ENCODE peak calls at places on chromosomes 16 and 17, in nine cellular contexts. P is breast epithelium, J is tibial nerve, C is heart left ventricle, B is OCI-LY7, M is neuronal stem cell, Z is fibroblast of lung, Q is psoas muscle, V is colonic mucosa. A is an unnamed sample. For H3K36me3 and H3K4me1, the result is how much of the 10 kb centered on the place peaks cover.

GRCh38 chr16:57372372-57373116 is at the start of gene CX3CL1:
- DNase-seq in M (no peak), Z (no peak), Q (no peak), P (peak), C (no peak), J (no peak), B (no peak), V (peak), A (peak)

GRCh38 chr16:86882586-86883280 is 304.4 kb downstream of the FOXL1 start:
- DNase-seq in V (no peak), Q (no peak), Z (peak), J (no peak), C (peak), P (no peak), B (no peak), M (no peak), A (peak)

GRCh38 chr16:51175081-51175480 is 24.0 kb upstream of the SALL1 start:
- DNase-seq in Z (no peak), B (no peak), Q (no peak), M (no peak), P (no peak), C (no peak), J (no peak), V (no peak), A (peak)

GRCh38 chr17:17929655-17930380 is 42.4 kb downstream of the TOM1L2 start:
- DNase-seq in M (no peak), C (no peak), P (no peak), B (no peak), J (no peak), Q (no peak), Z (no peak), V (no peak), A (no peak)

GRCh38 chr16:23801387-23801786 is 34.4 kb upstream of the PRKCB start:
- DNase-seq in C (peak), Z (peak), J (peak), Q (peak), B (peak), P (peak), M (peak), V (peak), A (peak)

GRCh38 chr17:71084219-71084618 is 914.9 kb downstream of the KCNJ2 start:
- DNase-seq in J (no peak), Q (no peak), B (peak), M (peak), V (peak), C (no peak), Z (peak), P (no peak), A (peak)

GRCh38 chr17:35244345-35245195 is 1.7 kb downstream of the SLFN5 start:
- DNase-seq in V (peak), J (peak), B (peak), Z (peak), C (peak), M (no peak), Q (peak), P (peak), A (peak)

GRCh38 chr16:88649924-88650748 is 717 bp downstream of the CYBA start:
- DNase-seq in Z (no peak), B (peak), V (peak), P (no peak), M (no peak), J (no peak), C (peak), Q (no peak), A (peak)

GRCh38 chr17:57993471-57994365 is 5.7 kb upstream of the VEZF1 start:
- DNase-seq in Q (no peak), M (peak), Z (no peak), B (peak), P (no peak), V (no peak), J (no peak), C (no peak), A (no peak)

GRCh38 chr16:21950782-21951521 is 2.2 kb upstream of the UQCRC2 start:
- DNase-seq in C (no peak), V (peak), Z (peak), Q (no peak), B (peak), P (no peak), M (no peak), J (no peak), A (peak)

GRCh38 chr16:1580256-1580655 is 31.6 kb downstream of the IFT140 start:
- DNase-seq in P (no peak), V (peak), C (no peak), M (no peak), J (no peak), Z (no peak), B (no peak), Q (no peak), A (no peak)

GRCh38 chr16:30142672-30143346 is 19.8 kb upstream of the MAPK3 start:
- DNase-seq in J (no peak), M (no peak), V (no peak), Q (no peak), P (no peak), C (no peak), Z (no peak), B (peak), A (no peak)

GRCh38 chr17:17685775-17686291 is 4.6 kb downstream of the RAI1 start:
- DNase-seq in B (no peak), M (no peak), Q (no peak), P (no peak), C (peak), J (no peak), Z (peak), V (peak), A (peak)

GRCh38 chr17:14201595-14201994 is 35.1 kb downstream of the CDRT15 start:
- DNase-seq in J (no peak), Z (no peak), M (no peak), P (no peak), C (no peak), V (no peak), Q (no peak), B (no peak), A (no peak)

GRCh38 chr17:42233148-42233547 is 38.9 kb upstream of the GHDC start:
- DNase-seq in P (no peak), Z (no peak), B (no peak), J (no peak), M (no peak), V (no peak), Q (no peak), C (no peak), A (no peak)

GRCh38 chr16:1723450-1724147 is 17.6 kb downstream of the MAPK8IP3 start:
- DNase-seq in V (peak), B (peak), Z (peak), Q (no peak), P (peak), M (no peak), C (no peak), J (no peak), A (peak)

GRCh38 chr16:46996391-46996790 is 22.9 kb upstream of the DNAJA2 start:
- DNase-seq in Z (no peak), Q (no peak), P (no peak), M (no peak), B (no peak), J (no peak), V (no peak), C (no peak), A (no peak)

GRCh38 chr17:65196617-65197016 is 59.4 kb downstream of the RGS9 start:
- DNase-seq in J (no peak), Q (no peak), Z (no peak), C (no peak), B (no peak), M (no peak), P (no peak), V (no peak), A (no peak)

GRCh38 chr16:12255473-12255872 is 278.9 kb downstream of the SNX29 start:
- DNase-seq in V (no peak), J (no peak), Z (no peak), Q (no peak), C (no peak), P (no peak), M (no peak), B (peak), A (no peak)

GRCh38 chr16:83125999-83126568 is 499.3 kb downstream of the CDH13 start:
- DNase-seq in V (no peak), Z (no peak), M (no peak), Q (no peak), J (no peak), B (no peak), C (no peak), P (no peak), A (no peak)

GRCh38 chr16:11359370-11359769 is 14.1 kb downstream of the RMI2 start:
- DNase-seq in V (no peak), Q (no peak), J (no peak), Z (peak), P (peak), M (no peak), C (no peak), B (no peak), A (peak)

GRCh38 chr17:17044846-17045561 is 2.7 kb downstream of the MPRIP start:
- DNase-seq in Q (no peak), V (peak), Z (peak), P (no peak), B (peak), J (no peak), M (no peak), C (peak), A (peak)

GRCh38 chr17:79862259-79862658 is 23.0 kb upstream of the CBX4 start:
- DNase-seq in B (no peak), P (no peak), V (no peak), M (no peak), J (no peak), Z (no peak), Q (no peak), C (no peak), A (no peak)

GRCh38 chr16:72442381-72443158 is 270.6 kb upstream of the PMFBP1 start:
- DNase-seq in M (no peak), Q (no peak), J (no peak), B (no peak), P (no peak), V (no peak), Z (peak), C (no peak), A (no peak)

GRCh38 chr17:8147805-8148404 is 4.3 kb downstream of the PER1 start:
- DNase-seq in M (no peak), V (no peak), B (no peak), Q (no peak), P (no peak), Z (no peak), J (no peak), C (no peak), A (no peak)

GRCh38 chr17:78416311-78416711 is 37.9 kb downstream of the PGS1 start:
- DNase-seq in P (no peak), M (no peak), J (no peak), B (no peak), Q (no peak), Z (no peak), C (no peak), V (peak), A (peak)

GRCh38 chr16:86751081-86752030 is 173.0 kb downstream of the FOXL1 start:
- DNase-seq in J (no peak), P (peak), M (no peak), Z (peak), B (no peak), V (no peak), Q (no peak), C (no peak), A (peak)

GRCh38 chr17:47318197-47318918 is 5.4 kb upstream of the EFCAB13 start:
- DNase-seq in V (no peak), Q (no peak), J (no peak), M (no peak), P (no peak), B (peak), C (no peak), Z (no peak), A (no peak)

GRCh38 chr17:38466346-38467315 is 38.4 kb downstream of the ARHGAP23 start:
- DNase-seq in M (no peak), V (no peak), Z (no peak), B (no peak), J (no peak), P (no peak), C (no peak), Q (peak), A (no peak)
- H3K36me3 ChIP-seq in M (under half), V (under half), Z (half or more), B (under half), J (half or more), P (under half), C (half or more), Q (under half), A (half or more)

GRCh38 chr17:28949185-28950016 is 1.9 kb downstream of the PHF12 start:
- DNase-seq in V (peak), Z (peak), B (peak), C (peak), M (peak), Q (peak), J (no peak), P (peak), A (peak)
- H3K4me1 ChIP-seq in V (under half), Z (under half), B (under half), C (under half), M (under half), Q (under half), J (half or more), P (under half), A (under half)

GRCh38 chr17:81693491-81694360 is 9.4 kb upstream of the MRPL12 start:
- DNase-seq in P (no peak), J (no peak), Z (no peak), V (no peak), B (no peak), Q (no peak), C (no peak), M (no peak), A (no peak)

GRCh38 chr17:81697261-81698044 is 5.7 kb upstream of the MRPL12 start:
- DNase-seq in Q (no peak), J (no peak), C (no peak), V (no peak), B (no peak), P (no peak), Z (no peak), M (no peak), A (no peak)

GRCh38 chr17:81696218-81696941 is 6.8 kb upstream of the MRPL12 start:
- DNase-seq in Q (no peak), J (no peak), C (no peak), V (no peak), P (no peak), Z (no peak), B (no peak), M (no peak), A (no peak)

GRCh38 chr17:81694810-81695209 is 8.4 kb upstream of the MRPL12 start:
- DNase-seq in Q (no peak), M (no peak), Z (no peak), B (no peak), V (no peak), C (no peak), P (no peak), J (no peak), A (no peak)

GRCh38 chr17:81695801-81696200 is 7.4 kb upstream of the MRPL12 start:
- DNase-seq in V (no peak), C (no peak), B (no peak), M (no peak), P (no peak), J (no peak), Q (no peak), Z (no peak), A (no peak)
- H3K36me3 ChIP-seq in V (under half), C (half or more), B (half or more), M (half or more), P (under half), J (half or more), Q (under half), Z (under half), A (half or more)

GRCh38 chr17:63446218-63446980 is at the start of gene CYB561:
- DNase-seq in C (peak), Z (peak), M (peak), J (peak), V (peak), P (peak), Q (peak), B (no peak), A (peak)

GRCh38 chr17:63444457-63444856 is 1.6 kb downstream of the CYB561 start:
- DNase-seq in J (no peak), Q (no peak), M (no peak), B (no peak), C (no peak), V (no peak), Z (no peak), P (no peak), A (no peak)

GRCh38 chr17:63445571-63446217 is 412 bp downstream of the CYB561 start:
- DNase-seq in J (no peak), M (no peak), P (peak), V (peak), Q (no peak), B (no peak), Z (no peak), C (no peak), A (peak)

GRCh38 chr17:63443053-63443452 is 3.1 kb downstream of the CYB561 start:
- DNase-seq in J (no peak), B (no peak), C (no peak), P (no peak), V (no peak), Q (no peak), M (no peak), Z (no peak), A (no peak)

GRCh38 chr17:63445065-63445464 is 1.0 kb downstream of the CYB561 start:
- DNase-seq in Q (no peak), M (no peak), B (no peak), P (no peak), Z (no peak), C (no peak), V (peak), J (no peak), A (no peak)
- H3K4me1 ChIP-seq in Q (under half), M (under half), B (under half), P (under half), Z (under half), C (under half), V (under half), J (under half), A (under half)

GRCh38 chr17:19933633-19934032 is 44.0 kb downstream of the AKAP10 start:
- DNase-seq in M (no peak), Z (no peak), V (no peak), J (no peak), C (no peak), B (no peak), Q (no peak), P (no peak), A (no peak)

GRCh38 chr17:19928299-19928698 is 49.3 kb downstream of the AKAP10 start:
- DNase-seq in M (no peak), P (no peak), B (no peak), J (no peak), C (no peak), Q (no peak), Z (peak), V (no peak), A (no peak)

GRCh38 chr17:19935169-19935568 is 42.5 kb downstream of the AKAP10 start:
- DNase-seq in Z (peak), V (no peak), J (no peak), B (no peak), Q (no peak), P (no peak), C (no peak), M (no peak), A (peak)

GRCh38 chr17:19937522-19937921 is 40.1 kb downstream of the AKAP10 start:
- DNase-seq in J (no peak), M (no peak), C (no peak), Z (peak), V (no peak), B (no peak), P (no peak), Q (no peak), A (peak)

DNA sequence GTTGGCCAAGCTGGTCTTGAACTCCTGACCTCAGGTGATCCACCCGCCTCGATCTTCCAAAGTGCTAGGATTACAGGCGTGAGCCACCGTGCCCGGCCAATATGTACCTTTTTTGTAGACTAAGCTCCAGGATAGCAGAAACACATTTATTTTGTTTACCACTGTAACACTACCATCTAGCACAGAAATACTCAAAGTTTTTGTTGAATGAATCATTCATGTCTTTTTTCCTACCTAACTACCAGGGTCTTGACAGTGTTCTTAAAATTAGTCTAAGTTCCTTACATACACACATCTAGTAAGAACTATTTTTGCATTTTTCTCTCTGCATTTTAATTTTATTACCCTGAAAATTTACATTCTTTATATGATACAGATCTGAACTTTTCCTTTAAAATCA is 44.4 kb downstream of the AKAP10 start:
- DNase-seq in P (no peak), B (no peak), J (no peak), C (no peak), Z (no peak), Q (no peak), V (no peak), M (no peak), A (no peak)
- H3K36me3 ChIP-seq in P (under half), B (half or more), J (half or more), C (half or more), Z (under half), Q (under half), V (under half), M (under half), A (under half)

A was measured in mesenchymal stem cell.